ENCODE peak calls at places on chromosomes 13 and 19, in ten cellular contexts. C is kidney epithelial cell; Y is tibial nerve; O is Peyer's patch; I is CD8-positive, alpha-beta T cell; E is heart right ventricle; W is left ventricle myocardium inferior; Q is fibroblast of pulmonary artery; U is PC-3; X is tibial artery. H is an unnamed sample.

GRCh38 chr19:1997353-1998233 is 17.9 kb downstream of the BTBD2 start:
- DNase-seq in E (no peak), U (no peak), I (no peak), Q (no peak), C (no peak), X (no peak), O (no peak), Y (no peak), W (no peak), H (no peak)

GRCh38 chr13:28763887-28764286 is 45.1 kb upstream of the SLC46A3 start:
- DNase-seq in O (no peak), Q (no peak), U (no peak), X (no peak), C (no peak), W (no peak), E (no peak), I (no peak), Y (no peak), H (no peak)

GRCh38 chr19:16627194-16627927 is 643 bp downstream of the MED26 start:
- DNase-seq in X (no peak), E (no peak), O (peak), Q (no peak), C (no peak), Y (no peak), W (no peak), I (no peak), U (no peak), H (peak)

GRCh38 chr19:13827656-13828055 is 32.4 kb downstream of the ZSWIM4 start:
- DNase-seq in Y (no peak), I (no peak), E (peak), X (no peak), Q (no peak), C (no peak), U (no peak), W (no peak), O (no peak), H (no peak)

GRCh38 chr19:10975374-10976036 is 14.7 kb downstream of the SMARCA4 start:
- DNase-seq in U (no peak), E (peak), O (peak), W (peak), C (no peak), X (peak), I (no peak), Y (no peak), Q (peak), H (peak)

GRCh38 chr13:91946498-91947070 is 548.2 kb downstream of the GPC5 start:
- DNase-seq in O (no peak), U (peak), Q (peak), E (no peak), W (no peak), I (no peak), Y (no peak), C (peak), X (no peak), H (peak)

GRCh38 chr13:25377244-25377962 is 5.6 kb downstream of the ATP8A2 start:
- DNase-seq in Q (no peak), I (no peak), C (no peak), W (no peak), O (no peak), Y (no peak), X (no peak), E (no peak), U (no peak), H (no peak)

GRCh38 chr13:32527151-32527550 is 11.4 kb downstream of the N4BP2L2 start:
- DNase-seq in W (no peak), Q (no peak), I (no peak), C (no peak), E (no peak), Y (no peak), U (no peak), O (no peak), X (no peak), H (no peak)

GRCh38 chr19:737591-738093 is 13.3 kb upstream of the MISP start:
- DNase-seq in Q (peak), Y (no peak), X (no peak), O (peak), I (peak), W (no peak), U (peak), C (no peak), E (peak), H (no peak)

GRCh38 chr19:48560095-48560530 is 8.1 kb downstream of the SULT2B1 start:
- DNase-seq in W (no peak), X (no peak), Y (no peak), Q (no peak), I (no peak), E (no peak), O (no peak), U (no peak), C (no peak), H (no peak)

GRCh38 chr19:47427241-47428176 is 8.2 kb upstream of the MEIS3 start:
- DNase-seq in W (peak), I (peak), X (no peak), Y (peak), E (peak), C (no peak), O (peak), U (peak), Q (peak), H (peak)

GRCh38 chr13:109747524-109747923 is 38.9 kb downstream of the IRS2 start:
- DNase-seq in C (no peak), I (no peak), X (no peak), Y (no peak), U (peak), O (peak), W (no peak), Q (no peak), E (no peak), H (no peak)
- TF ChIP-seq CTCF in C (peak), I (no peak), X (no peak), Y (no peak), U (peak), O (no peak), W (no peak), Q (no peak), E (no peak), H (no peak)

GRCh38 chr19:6890938-6891337 is 3.6 kb downstream of the ADGRE1 start:
- DNase-seq in I (peak), W (no peak), Y (no peak), Q (no peak), C (no peak), U (no peak), X (no peak), O (no peak), E (no peak), H (no peak)

GRCh38 chr19:6888967-6889366 is 1.6 kb downstream of the ADGRE1 start:
- DNase-seq in C (no peak), U (no peak), I (no peak), X (no peak), O (no peak), W (no peak), Q (no peak), E (no peak), Y (no peak), H (no peak)

GRCh38 chr19:6890421-6890913 is 3.1 kb downstream of the ADGRE1 start:
- DNase-seq in W (no peak), E (no peak), O (no peak), Y (no peak), U (no peak), I (peak), C (no peak), X (no peak), Q (no peak), H (no peak)

GRCh38 chr19:6886272-6886671 is 1.1 kb upstream of the ADGRE1 start:
- DNase-seq in C (no peak), X (no peak), Y (no peak), E (no peak), Q (no peak), I (no peak), W (no peak), U (no peak), O (no peak), H (no peak)

DNA sequence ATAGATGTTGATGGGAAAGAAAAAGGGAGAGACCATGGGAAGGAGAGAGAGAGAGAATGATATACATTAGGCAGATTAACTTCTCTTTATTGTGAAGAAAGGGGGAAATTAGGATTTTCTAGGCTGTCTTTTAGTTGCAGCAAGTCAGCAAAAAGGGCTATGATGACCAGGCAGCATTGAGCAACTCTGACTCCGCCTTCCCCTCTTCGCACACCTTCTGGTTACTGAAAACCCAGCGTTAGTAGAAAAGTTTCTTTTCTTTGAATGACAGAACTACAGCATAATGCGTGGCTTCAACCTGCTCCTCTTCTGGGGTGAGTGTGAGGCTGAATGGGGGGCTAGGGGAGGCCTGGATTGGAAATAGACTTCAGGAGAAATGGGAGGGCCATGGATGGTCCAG is at the start of gene ADGRE1:
- DNase-seq in O (no peak), X (no peak), Q (no peak), W (no peak), U (no peak), C (no peak), Y (no peak), E (no peak), I (no peak), H (no peak)
- H3K4me3 ChIP-seq in O (no peak), X (no peak), Q (no peak), W (no peak), U (no peak), C (no peak), Y (no peak), E (no peak), I (no peak), H (no peak)

GRCh38 chr13:21638319-21639282 is 32.3 kb upstream of the FGF9 start:
- DNase-seq in W (no peak), O (no peak), X (no peak), I (no peak), C (no peak), Q (peak), Y (no peak), E (no peak), U (peak), H (peak)
- TF ChIP-seq CTCF in W (peak), O (peak), X (peak), I (peak), C (peak), Q (peak), Y (peak), E (peak), U (peak), H (peak)

GRCh38 chr19:6091771-6092291 is 18.5 kb downstream of the RFX2 start:
- DNase-seq in Y (no peak), Q (no peak), W (no peak), I (no peak), C (no peak), X (no peak), E (no peak), O (no peak), U (no peak), H (peak)

GRCh38 chr19:6095760-6096159 is 14.5 kb downstream of the RFX2 start:
- DNase-seq in C (no peak), I (no peak), X (no peak), Q (no peak), Y (no peak), U (no peak), O (no peak), E (no peak), W (no peak), H (no peak)

GRCh38 chr19:6090634-6091033 is 19.7 kb downstream of the RFX2 start:
- DNase-seq in I (no peak), W (no peak), X (no peak), U (no peak), C (no peak), O (no peak), Q (no peak), Y (no peak), E (no peak), H (no peak)

GRCh38 chr19:6088677-6089063 is 21.6 kb downstream of the RFX2 start:
- DNase-seq in U (peak), C (no peak), O (no peak), Q (peak), Y (no peak), I (no peak), W (no peak), E (no peak), X (no peak), H (no peak)

DNA sequence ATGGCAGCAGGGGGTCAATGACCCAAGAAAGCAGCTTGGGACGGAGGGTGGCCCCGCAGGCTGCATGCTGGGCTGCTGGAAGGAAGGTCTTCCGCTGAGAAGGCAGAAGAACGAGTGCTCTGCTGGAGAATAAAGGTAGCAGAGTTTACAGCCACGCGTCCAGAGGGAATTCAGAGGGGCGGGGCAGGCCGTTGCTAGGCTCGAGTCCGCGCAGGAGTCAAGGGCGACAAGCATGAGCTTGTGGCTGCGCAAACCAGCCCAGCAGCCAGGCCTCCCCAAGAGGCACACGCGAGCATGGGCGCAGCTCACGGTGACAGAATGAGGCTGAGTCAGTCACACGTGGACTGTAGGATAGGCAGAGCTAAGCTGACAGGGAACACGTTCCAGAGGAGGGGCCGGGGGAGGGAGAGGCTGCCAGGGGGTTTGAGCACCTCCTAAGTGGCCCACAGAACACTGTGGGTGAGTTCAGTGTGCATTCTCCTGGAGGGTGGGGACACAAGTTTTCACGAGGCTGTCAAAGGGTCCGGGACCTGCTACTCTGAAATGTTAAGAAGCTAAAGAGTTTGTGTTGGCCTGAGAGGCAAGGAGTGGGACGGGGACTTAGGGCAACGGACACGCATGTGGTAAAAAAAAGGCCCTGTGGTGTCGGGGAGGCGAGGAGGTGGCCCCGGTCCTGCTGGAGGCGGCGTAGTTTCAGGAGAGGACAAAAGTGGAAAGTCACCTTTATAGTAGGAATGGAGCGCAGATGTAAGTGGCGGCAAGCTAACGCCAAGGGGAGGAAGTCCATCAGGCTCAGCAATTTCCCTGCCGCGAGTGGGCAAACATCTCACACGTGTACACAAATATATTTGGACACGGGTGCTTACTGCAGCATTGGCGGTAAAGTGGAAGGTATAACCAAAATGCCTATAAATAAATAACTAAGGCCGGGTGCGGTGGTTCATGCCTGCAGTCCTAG is 17.7 kb downstream of the RFX2 start:
- DNase-seq in W (peak), Q (peak), I (no peak), U (peak), C (peak), X (peak), Y (peak), E (peak), O (peak), H (peak)
- H3K4me3 ChIP-seq in W (peak), Q (peak), I (no peak), U (peak), C (no peak), X (peak), Y (peak), E (peak), O (peak), H (peak)

H was measured in foreskin fibroblast.